ENCODE peak calls at places on chromosome 1, in four cellular contexts. K is WTC11, V is H1, L is K562. M is an unnamed sample.

GRCh38 chr1:170685166-170685565 is 21.2 kb downstream of the PRRX1 start:
- DNase-seq in K (no peak), V (no peak), L (no peak), M (no peak)

GRCh38 chr1:24393892-24394291 is 19.7 kb downstream of the STPG1 start:
- DNase-seq in K (no peak), V (peak), L (peak), M (no peak)

GRCh38 chr1:12595839-12596821 is 21.9 kb downstream of the DHRS3 start:
- DNase-seq in K (peak), V (peak), L (no peak), M (peak)

GRCh38 chr1:109240158-109241152 is 8.9 kb upstream of the CELSR2 start:
- DNase-seq in K (peak), V (peak), L (peak), M (peak)

GRCh38 chr1:16205333-16205671 is 7.2 kb downstream of the ARHGEF19 start:
- DNase-seq in K (no peak), V (no peak), L (no peak), M (no peak)

GRCh38 chr1:33185541-33185940 is 3.7 kb upstream of the TRIM62 start:
- DNase-seq in K (no peak), V (no peak), L (no peak), M (no peak)

GRCh38 chr1:156579472-156579871 is at the start of gene TTC24:
- DNase-seq in K (no peak), V (no peak), L (no peak), M (no peak)

GRCh38 chr1:240737268-240737667 is 125.3 kb upstream of the GREM2 start:
- DNase-seq in K (no peak), V (no peak), L (no peak), M (no peak)

GRCh38 chr1:198699167-198700015 is 60.6 kb downstream of the PTPRC start:
- DNase-seq in K (peak), V (peak), L (peak), M (no peak)

GRCh38 chr1:91502138-91502881 is 1.7 kb downstream of the CDC7 start:
- DNase-seq in K (no peak), V (no peak), L (no peak), M (no peak)

GRCh38 chr1:156680056-156680455 is 2.8 kb upstream of the NES start:
- DNase-seq in K (no peak), V (no peak), L (no peak), M (no peak)

GRCh38 chr1:97877307-97877706 is 43.5 kb downstream of the DPYD start:
- DNase-seq in K (no peak), V (no peak), L (no peak), M (no peak)
- TF ChIP-seq TEAD4 in K (no peak), V (no peak), L (no peak), M (no peak)

GRCh38 chr1:151311589-151312331 is 15.5 kb downstream of the PI4KB start:
- DNase-seq in K (no peak), V (no peak), L (peak), M (peak)
- TF ChIP-seq TEAD4 in K (no peak), V (no peak), L (peak), M (no peak)

DNA sequence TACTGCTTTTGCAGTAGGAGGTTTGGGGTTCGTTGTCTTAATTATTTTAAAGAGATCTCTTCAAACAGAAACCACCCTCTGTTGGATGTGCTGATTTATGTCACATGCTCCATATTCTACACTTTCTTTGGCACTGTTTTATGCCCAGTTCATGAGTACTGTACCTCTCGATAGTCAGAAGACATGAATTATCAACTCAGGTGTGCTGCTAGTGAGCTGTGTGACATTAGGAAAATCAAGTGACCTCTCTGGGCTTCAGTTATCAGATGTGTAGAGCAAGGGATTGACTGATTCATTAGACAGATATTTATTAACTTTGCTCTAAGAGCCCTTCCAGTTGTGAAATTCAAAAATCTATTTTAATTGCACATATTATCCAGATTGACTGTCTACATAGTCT is 2.1 kb upstream of the AHCTF1 start:
- DNase-seq in K (no peak), V (no peak), L (no peak), M (no peak)
- TF ChIP-seq TEAD4 in K (no peak), V (no peak), L (no peak), M (no peak)

GRCh38 chr1:223230161-223230881 is 87.3 kb upstream of the TLR5 start:
- DNase-seq in K (no peak), V (no peak), L (no peak), M (no peak)
- TF ChIP-seq TEAD4 in K (no peak), V (no peak), L (no peak), M (peak)

DNA sequence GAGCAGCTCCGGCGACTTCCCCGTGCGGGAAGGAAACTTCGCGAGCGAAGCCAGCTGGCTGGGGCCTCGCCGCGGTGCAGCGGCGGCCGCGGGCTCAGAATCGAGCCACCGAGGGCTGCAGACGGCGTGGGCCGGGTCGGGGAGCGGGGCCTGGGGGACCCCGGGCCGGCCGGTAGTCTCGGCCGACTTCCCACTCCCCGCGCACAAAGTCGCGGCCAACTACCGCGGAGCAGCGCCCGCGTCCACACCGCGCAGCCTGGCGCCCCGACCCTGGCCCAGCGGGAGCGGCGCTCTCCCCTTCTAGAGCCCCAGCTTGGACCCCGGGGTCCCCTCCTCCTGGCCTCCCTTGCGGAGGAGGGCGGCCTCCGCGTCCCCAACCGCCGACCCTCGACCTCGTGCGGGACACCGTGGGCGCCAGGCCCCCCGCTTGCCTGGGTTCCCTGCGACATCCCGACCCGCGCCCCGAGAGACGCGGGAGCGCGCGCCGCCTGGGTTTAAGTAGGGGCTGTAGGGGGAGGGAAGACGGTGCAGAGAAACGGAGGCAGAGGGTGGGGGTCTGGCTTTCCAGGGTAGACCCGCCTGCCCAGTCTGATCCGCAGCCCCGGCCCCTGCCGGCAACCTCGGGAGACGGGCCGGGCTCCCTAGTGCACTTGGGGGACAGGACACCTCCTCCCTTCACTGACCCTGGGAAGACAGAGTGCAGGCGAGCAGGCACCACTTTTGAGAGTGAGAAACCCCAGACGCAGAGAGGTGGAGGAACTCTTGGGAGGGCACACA is 4.7 kb downstream of the PRDM16 start:
- DNase-seq in K (no peak), V (peak), L (no peak), M (no peak)
- TF ChIP-seq TEAD4 in K (no peak), V (no peak), L (no peak), M (no peak)

DNA sequence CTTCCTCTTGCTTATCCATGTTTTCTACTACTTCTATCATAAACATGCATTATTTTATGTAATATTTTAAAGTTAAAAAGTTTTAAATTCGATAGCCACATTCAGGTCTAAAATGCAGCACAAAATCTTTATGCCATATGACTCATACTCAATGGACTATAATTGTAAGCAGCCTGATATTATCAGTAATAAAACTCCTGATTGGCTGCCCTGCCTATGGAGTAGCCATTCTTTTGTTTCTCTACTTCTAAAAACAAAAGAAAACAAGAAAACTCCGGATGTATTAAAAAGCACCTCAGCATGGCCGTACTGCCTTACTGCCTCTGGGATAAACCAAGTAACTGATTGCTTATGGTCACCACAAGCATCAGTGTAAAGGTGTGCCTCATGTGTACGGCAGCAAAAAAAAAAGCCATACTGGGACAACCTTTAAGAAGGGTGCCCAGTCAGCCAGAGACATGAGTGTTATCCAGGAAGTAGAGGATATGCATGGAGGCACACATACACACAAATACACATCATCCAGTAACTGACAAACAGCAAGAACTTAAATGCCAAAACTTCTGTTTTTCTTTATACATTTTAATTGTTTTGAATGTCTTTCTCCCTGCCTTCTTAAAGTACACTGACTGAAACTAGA is 9.2 kb downstream of the SLC35D1 start:
- DNase-seq in K (no peak), V (no peak), L (no peak), M (no peak)
- TF ChIP-seq TEAD4 in K (no peak), V (no peak), L (no peak), M (no peak)

GRCh38 chr1:228265167-228265566 is 57.3 kb downstream of the OBSCN start:
- DNase-seq in K (no peak), V (no peak), L (peak), M (peak)
- TF ChIP-seq TEAD4 in K (no peak), V (no peak), L (no peak), M (no peak)